ENCODE peak calls at places on chromosomes 13 and 19, in nine cellular contexts. One of them, this sample, is unnamed.

GRCh38 chr19:28831464-28831863 is 381.5 kb downstream of the UQCRFS1 start:
- DNase-seq in GM23248: no peak
- DNase-seq in neural progenitor cell: peak; percentile 13
- DNase-seq in keratinocyte: no peak
- DNase-seq in PC-9: no peak
- DNase-seq in IMR-90: no peak
- DNase-seq in hepatocyte: no peak
- DNase-seq in fibroblast of lung: no peak
- DNase-seq in K562: no peak
- DNase-seq in this sample: no peak

GRCh38 chr19:39212377-39212742 is 8.3 kb upstream of the SYCN start:
- DNase-seq in GM23248: peak; percentile 24
- DNase-seq in neural progenitor cell: peak; percentile 71
- DNase-seq in keratinocyte: no peak
- DNase-seq in PC-9: peak; percentile 40
- DNase-seq in IMR-90: no peak
- DNase-seq in hepatocyte: no peak
- DNase-seq in fibroblast of lung: no peak
- DNase-seq in K562: peak; percentile 51
- DNase-seq in this sample: peak; percentile 54

GRCh38 chr13:113216165-113217056 is 7.0 kb downstream of the CUL4A start:
- DNase-seq in GM23248: peak; percentile 85
- DNase-seq in neural progenitor cell: peak; percentile 61
- DNase-seq in keratinocyte: peak; percentile 36
- DNase-seq in PC-9: peak; percentile 73
- DNase-seq in IMR-90: peak; percentile 74
- DNase-seq in hepatocyte: peak; percentile 54
- DNase-seq in fibroblast of lung: peak; percentile 84
- DNase-seq in K562: no peak
- DNase-seq in this sample: no peak

GRCh38 chr19:49896863-49897621 is at the start of gene IL4I1:
- DNase-seq in GM23248: peak; percentile 28
- DNase-seq in neural progenitor cell: no peak
- DNase-seq in keratinocyte: no peak
- DNase-seq in PC-9: no peak
- DNase-seq in IMR-90: peak; percentile 42
- DNase-seq in hepatocyte: no peak
- DNase-seq in fibroblast of lung: peak; percentile 20
- DNase-seq in K562: no peak
- DNase-seq in this sample: no peak

GRCh38 chr13:51534075-51534817 is 50.0 kb upstream of the WDFY2 start:
- DNase-seq in GM23248: peak; percentile 43
- DNase-seq in neural progenitor cell: no peak
- DNase-seq in keratinocyte: no peak
- DNase-seq in PC-9: no peak
- DNase-seq in IMR-90: no peak
- DNase-seq in hepatocyte: no peak
- DNase-seq in fibroblast of lung: no peak
- DNase-seq in K562: no peak
- DNase-seq in this sample: peak; percentile 30

GRCh38 chr13:109904218-109904617 is 117.8 kb upstream of the IRS2 start:
- DNase-seq in GM23248: no peak
- DNase-seq in neural progenitor cell: peak; percentile 13
- DNase-seq in keratinocyte: no peak
- DNase-seq in PC-9: no peak
- DNase-seq in IMR-90: no peak
- DNase-seq in hepatocyte: no peak
- DNase-seq in fibroblast of lung: no peak
- DNase-seq in K562: peak; percentile 20
- DNase-seq in this sample: no peak

GRCh38 chr13:80235131-80235530 is 105.8 kb downstream of the SPRY2 start:
- DNase-seq in GM23248: no peak
- DNase-seq in neural progenitor cell: no peak
- DNase-seq in keratinocyte: no peak
- DNase-seq in PC-9: no peak
- DNase-seq in IMR-90: no peak
- DNase-seq in hepatocyte: peak; percentile 17
- DNase-seq in fibroblast of lung: peak; percentile 47
- DNase-seq in K562: no peak
- DNase-seq in this sample: no peak

GRCh38 chr13:22311734-22312404 is 641.0 kb downstream of the FGF9 start:
- DNase-seq in GM23248: no peak
- DNase-seq in neural progenitor cell: no peak
- DNase-seq in keratinocyte: no peak
- DNase-seq in PC-9: no peak
- DNase-seq in IMR-90: no peak
- DNase-seq in hepatocyte: no peak
- DNase-seq in fibroblast of lung: no peak
- DNase-seq in K562: no peak
- DNase-seq in this sample: no peak

GRCh38 chr19:8610041-8610927 is at the start of gene ADAMTS10:
- DNase-seq in GM23248: peak; percentile 62
- DNase-seq in neural progenitor cell: peak; percentile 74
- DNase-seq in keratinocyte: no peak
- DNase-seq in PC-9: no peak
- DNase-seq in IMR-90: peak; percentile 43
- DNase-seq in hepatocyte: peak; percentile 71
- DNase-seq in fibroblast of lung: peak; percentile 63
- DNase-seq in K562: peak; percentile 75
- DNase-seq in this sample: peak; percentile 70

GRCh38 chr19:18173572-18174294 is at the start of gene IFI30:
- DNase-seq in GM23248: peak; percentile 70
- DNase-seq in neural progenitor cell: peak; percentile 76
- DNase-seq in keratinocyte: no peak
- DNase-seq in PC-9: peak; percentile 84
- DNase-seq in IMR-90: no peak
- DNase-seq in hepatocyte: peak; percentile 88
- DNase-seq in fibroblast of lung: no peak
- DNase-seq in K562: peak; percentile 95
- DNase-seq in this sample: peak; percentile 67

GRCh38 chr19:42409477-42409876 is 17.7 kb downstream of the LIPE start:
- DNase-seq in GM23248: no peak
- DNase-seq in neural progenitor cell: no peak
- DNase-seq in keratinocyte: no peak
- DNase-seq in PC-9: peak; percentile 27
- DNase-seq in IMR-90: no peak
- DNase-seq in hepatocyte: peak; percentile 35
- DNase-seq in fibroblast of lung: no peak
- DNase-seq in K562: no peak
- DNase-seq in this sample: no peak

GRCh38 chr13:26062853-26063444 is 11.1 kb upstream of the SHISA2 start:
- DNase-seq in GM23248: peak; percentile 63
- DNase-seq in neural progenitor cell: peak; percentile 73
- DNase-seq in keratinocyte: no peak
- DNase-seq in PC-9: no peak
- DNase-seq in IMR-90: peak; percentile 33
- DNase-seq in hepatocyte: peak; percentile 66
- DNase-seq in fibroblast of lung: peak; percentile 58
- DNase-seq in K562: no peak
- DNase-seq in this sample: peak; percentile 72

GRCh38 chr19:9151367-9151766 is 11.2 kb downstream of the ZNF317 start:
- DNase-seq in GM23248: no peak
- DNase-seq in neural progenitor cell: no peak
- DNase-seq in keratinocyte: no peak
- DNase-seq in PC-9: no peak
- DNase-seq in IMR-90: no peak
- DNase-seq in hepatocyte: no peak
- DNase-seq in fibroblast of lung: no peak
- DNase-seq in K562: no peak
- DNase-seq in this sample: no peak

GRCh38 chr19:50252111-50252886 is 48.9 kb downstream of the MYH14 start:
- DNase-seq in GM23248: peak; percentile 30
- DNase-seq in neural progenitor cell: peak; percentile 27
- DNase-seq in keratinocyte: no peak
- DNase-seq in PC-9: no peak
- DNase-seq in IMR-90: no peak
- DNase-seq in hepatocyte: no peak
- DNase-seq in fibroblast of lung: peak; percentile 3
- DNase-seq in K562: peak; percentile 69
- DNase-seq in this sample: peak; percentile 29

GRCh38 chr19:12840091-12841079 is 2.1 kb downstream of the MAST1 start:
- DNase-seq in GM23248: peak; percentile 86
- DNase-seq in neural progenitor cell: peak; percentile 98
- DNase-seq in keratinocyte: peak; percentile 87
- DNase-seq in PC-9: peak; percentile 97
- DNase-seq in IMR-90: peak; percentile 63
- DNase-seq in hepatocyte: peak; percentile 79
- DNase-seq in fibroblast of lung: peak; percentile 47
- DNase-seq in K562: peak; percentile 95
- DNase-seq in this sample: peak; percentile 44

GRCh38 chr13:35979378-35979911 is 151.7 kb downstream of the DCLK1 start:
- DNase-seq in GM23248: peak; percentile 96
- DNase-seq in neural progenitor cell: no peak
- DNase-seq in keratinocyte: no peak
- DNase-seq in PC-9: no peak
- DNase-seq in IMR-90: peak; percentile 83
- DNase-seq in hepatocyte: peak; percentile 25
- DNase-seq in fibroblast of lung: peak; percentile 98
- DNase-seq in K562: no peak
- DNase-seq in this sample: no peak

DNA sequence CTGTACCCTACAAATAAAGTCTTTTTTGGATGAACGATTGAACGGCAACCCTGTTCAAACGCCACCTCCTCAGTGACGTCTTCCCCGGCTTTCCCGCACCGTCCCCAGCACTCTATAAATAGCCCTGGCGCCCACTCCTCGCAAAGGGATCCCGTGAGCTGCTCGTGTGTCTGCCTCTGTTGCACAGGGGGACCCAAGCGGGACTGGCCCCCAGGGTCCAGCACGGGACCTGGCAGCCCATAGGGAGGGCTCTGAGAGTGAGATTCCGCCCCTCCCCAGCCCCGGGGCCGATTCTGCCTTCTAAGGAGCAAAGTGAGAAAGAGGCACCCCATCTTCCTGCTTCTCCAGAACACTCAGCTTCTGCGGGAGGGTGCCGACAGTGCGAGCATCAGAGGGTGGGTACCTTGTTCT is 8.1 kb upstream of the FKRP start:
- DNase-seq in GM23248: no peak
- DNase-seq in neural progenitor cell: no peak
- DNase-seq in keratinocyte: no peak
- DNase-seq in PC-9: no peak
- DNase-seq in IMR-90: no peak
- DNase-seq in hepatocyte: no peak
- DNase-seq in fibroblast of lung: no peak
- DNase-seq in K562: no peak
- DNase-seq in this sample: no peak
- H2AFZ ChIP-seq in GM23248: no peak overlapping the region
- H2AFZ ChIP-seq in neural progenitor cell: no peak overlapping the region
- H2AFZ ChIP-seq in keratinocyte: no peak overlapping the region
- H2AFZ ChIP-seq in PC-9: no peak overlapping the region
- H2AFZ ChIP-seq in IMR-90: no peak overlapping the region
- H2AFZ ChIP-seq in hepatocyte: no peak overlapping the region
- H2AFZ ChIP-seq in fibroblast of lung: no peak overlapping the region
- H2AFZ ChIP-seq in K562: no peak overlapping the region
- H2AFZ ChIP-seq in this sample: no peak overlapping the region

GRCh38 chr13:39110518-39111097 is 72.4 kb downstream of the NHLRC3 start:
- DNase-seq in GM23248: no peak
- DNase-seq in neural progenitor cell: no peak
- DNase-seq in keratinocyte: no peak
- DNase-seq in PC-9: no peak
- DNase-seq in IMR-90: no peak
- DNase-seq in hepatocyte: no peak
- DNase-seq in fibroblast of lung: no peak
- DNase-seq in K562: no peak
- DNase-seq in this sample: no peak
- H3K4me1 ChIP-seq in GM23248: no peaks in the 10 kb centered on the region
- H3K4me1 ChIP-seq in neural progenitor cell: peaks cover 15% of the 10 kb centered on the region
- H3K4me1 ChIP-seq in keratinocyte: no peaks in the 10 kb centered on the region
- H3K4me1 ChIP-seq in PC-9: no peaks in the 10 kb centered on the region
- H3K4me1 ChIP-seq in IMR-90: no peaks in the 10 kb centered on the region
- H3K4me1 ChIP-seq in hepatocyte: no peaks in the 10 kb centered on the region
- H3K4me1 ChIP-seq in fibroblast of lung: no peaks in the 10 kb centered on the region
- H3K4me1 ChIP-seq in K562: no peaks in the 10 kb centered on the region
- H3K4me1 ChIP-seq in this sample: no peaks in the 10 kb centered on the region

DNA sequence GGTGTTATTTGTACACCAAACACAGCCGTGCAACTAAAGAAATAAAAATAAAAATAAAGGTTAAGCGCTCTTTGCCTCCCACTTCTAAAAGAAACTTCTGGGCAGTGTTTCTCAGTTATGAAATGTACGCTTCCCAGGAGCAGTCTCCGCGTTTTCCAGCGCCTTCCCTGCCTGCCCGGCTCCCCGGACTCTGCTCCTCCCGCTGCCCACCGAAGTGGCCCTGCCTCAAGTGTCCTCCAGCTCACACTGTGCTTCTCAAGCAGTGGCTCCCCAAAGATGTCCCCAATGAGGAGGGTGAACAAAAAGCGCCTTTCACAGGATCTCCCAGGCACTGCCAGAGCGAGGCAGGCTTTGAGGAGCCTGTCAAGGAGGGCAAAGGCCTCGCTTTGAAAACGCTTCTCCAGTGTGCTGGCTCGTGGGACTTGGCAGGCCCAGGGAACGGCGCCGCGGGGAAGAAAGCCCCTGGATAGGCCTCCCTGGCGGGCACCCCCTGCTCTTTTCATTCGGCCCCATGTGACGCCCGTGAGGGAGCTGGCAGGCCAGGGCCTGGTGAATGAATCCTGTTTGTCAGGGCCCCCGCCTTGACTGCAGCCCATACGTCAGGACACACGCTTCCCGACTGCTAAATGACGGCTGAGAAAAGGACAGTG is 187.1 kb downstream of the FOXO1 start:
- DNase-seq in GM23248: no peak
- DNase-seq in neural progenitor cell: no peak
- DNase-seq in keratinocyte: no peak
- DNase-seq in PC-9: no peak
- DNase-seq in IMR-90: no peak
- DNase-seq in hepatocyte: no peak
- DNase-seq in fibroblast of lung: no peak
- DNase-seq in K562: no peak
- DNase-seq in this sample: no peak
- H2AFZ ChIP-seq in GM23248: no peak overlapping the region
- H2AFZ ChIP-seq in neural progenitor cell: peak overlapping the region; percentile 22
- H2AFZ ChIP-seq in keratinocyte: no peak overlapping the region
- H2AFZ ChIP-seq in PC-9: no peak overlapping the region
- H2AFZ ChIP-seq in IMR-90: no peak overlapping the region
- H2AFZ ChIP-seq in hepatocyte: no peak overlapping the region
- H2AFZ ChIP-seq in fibroblast of lung: no peak overlapping the region
- H2AFZ ChIP-seq in K562: no peak overlapping the region
- H2AFZ ChIP-seq in this sample: no peak overlapping the region

DNA sequence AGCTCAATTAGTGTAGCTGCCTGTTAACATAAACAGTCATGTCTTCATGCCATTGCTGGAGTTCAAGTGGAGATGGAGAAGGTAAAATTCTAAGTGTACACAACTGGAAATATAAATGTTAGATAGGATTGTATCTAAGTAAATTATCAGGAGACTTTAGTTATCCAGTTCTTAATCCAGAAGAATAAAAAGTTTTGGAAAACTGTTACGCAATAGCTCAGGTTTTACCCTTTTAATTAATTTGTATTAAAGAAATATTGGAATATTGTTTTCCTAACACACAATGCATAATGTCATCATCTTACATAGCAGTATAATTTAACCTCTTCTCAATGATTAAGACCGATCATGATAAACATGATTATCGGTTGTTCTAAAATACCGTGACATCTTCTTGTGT is 2.8 kb downstream of the SLC10A2 start:
- DNase-seq in GM23248: no peak
- DNase-seq in neural progenitor cell: no peak
- DNase-seq in keratinocyte: no peak
- DNase-seq in PC-9: no peak
- DNase-seq in IMR-90: no peak
- DNase-seq in hepatocyte: no peak
- DNase-seq in fibroblast of lung: no peak
- DNase-seq in K562: no peak
- DNase-seq in this sample: no peak
- H3K4me1 ChIP-seq in GM23248: no peaks in the 10 kb centered on the region
- H3K4me1 ChIP-seq in neural progenitor cell: peaks cover 24% of the 10 kb centered on the region
- H3K4me1 ChIP-seq in keratinocyte: no peaks in the 10 kb centered on the region
- H3K4me1 ChIP-seq in PC-9: peaks cover 6% of the 10 kb centered on the region
- H3K4me1 ChIP-seq in IMR-90: no peaks in the 10 kb centered on the region
- H3K4me1 ChIP-seq in hepatocyte: peaks cover 7% of the 10 kb centered on the region
- H3K4me1 ChIP-seq in fibroblast of lung: no peaks in the 10 kb centered on the region
- H3K4me1 ChIP-seq in K562: no peaks in the 10 kb centered on the region
- H3K4me1 ChIP-seq in this sample: no peaks in the 10 kb centered on the region